ENCODE peak calls at places on chromosomes 13 and 19, in eight cellular contexts. One of them, this sample, is unnamed.

GRCh38 chr13:51148952-51149573 is 38.0 kb upstream of the C13orf42 start:
- DNase-seq in epithelial cell of esophagus: peak
- DNase-seq in fibroblast of pulmonary artery: peak
- DNase-seq in BJ: no peak
- DNase-seq in OCI-LY7: peak
- DNase-seq in GM12878: no peak
- DNase-seq in left lung: no peak
- DNase-seq in IMR-90: peak
- DNase-seq in this sample: peak

GRCh38 chr13:101795460-101795859 is 343.0 kb downstream of the ITGBL1 start:
- DNase-seq in IMR-90: no peak
- DNase-seq in epithelial cell of esophagus: peak
- DNase-seq in GM12878: no peak
- DNase-seq in fibroblast of pulmonary artery: no peak
- DNase-seq in left lung: no peak
- DNase-seq in BJ: no peak
- DNase-seq in OCI-LY7: no peak
- DNase-seq in this sample: no peak

GRCh38 chr13:112968910-112969691 is at the start of gene MCF2L:
- DNase-seq in BJ: no peak
- DNase-seq in epithelial cell of esophagus: peak
- DNase-seq in left lung: no peak
- DNase-seq in GM12878: no peak
- DNase-seq in IMR-90: peak
- DNase-seq in OCI-LY7: peak
- DNase-seq in fibroblast of pulmonary artery: peak
- DNase-seq in this sample: peak

GRCh38 chr13:47480941-47481340 is 520.1 kb downstream of the SUCLA2 start:
- DNase-seq in epithelial cell of esophagus: no peak
- DNase-seq in OCI-LY7: no peak
- DNase-seq in BJ: no peak
- DNase-seq in GM12878: no peak
- DNase-seq in left lung: no peak
- DNase-seq in IMR-90: no peak
- DNase-seq in fibroblast of pulmonary artery: no peak
- DNase-seq in this sample: no peak

GRCh38 chr19:17488593-17489391 is 18.5 kb downstream of the SLC27A1 start:
- DNase-seq in GM12878: no peak
- DNase-seq in IMR-90: no peak
- DNase-seq in left lung: peak
- DNase-seq in BJ: no peak
- DNase-seq in fibroblast of pulmonary artery: peak
- DNase-seq in epithelial cell of esophagus: peak
- DNase-seq in OCI-LY7: peak
- DNase-seq in this sample: no peak

GRCh38 chr19:46901701-46902401 is 41.1 kb downstream of the ARHGAP35 start:
- DNase-seq in GM12878: no peak
- DNase-seq in OCI-LY7: no peak
- DNase-seq in IMR-90: peak
- DNase-seq in fibroblast of pulmonary artery: no peak
- DNase-seq in left lung: no peak
- DNase-seq in BJ: no peak
- DNase-seq in epithelial cell of esophagus: no peak
- DNase-seq in this sample: peak

GRCh38 chr19:40284501-40285352 is at the start of gene AKT2:
- DNase-seq in epithelial cell of esophagus: no peak
- DNase-seq in IMR-90: peak
- DNase-seq in OCI-LY7: peak
- DNase-seq in fibroblast of pulmonary artery: peak
- DNase-seq in BJ: no peak
- DNase-seq in left lung: no peak
- DNase-seq in GM12878: peak
- DNase-seq in this sample: no peak

GRCh38 chr19:3985643-3986259 is 488 bp upstream of the EEF2 start:
- DNase-seq in left lung: no peak
- DNase-seq in fibroblast of pulmonary artery: no peak
- DNase-seq in epithelial cell of esophagus: no peak
- DNase-seq in BJ: no peak
- DNase-seq in IMR-90: no peak
- DNase-seq in GM12878: no peak
- DNase-seq in OCI-LY7: no peak
- DNase-seq in this sample: no peak

GRCh38 chr19:31378404-31378803 is 29.2 kb upstream of the TSHZ3 start:
- DNase-seq in OCI-LY7: no peak
- DNase-seq in left lung: no peak
- DNase-seq in BJ: peak
- DNase-seq in IMR-90: peak
- DNase-seq in epithelial cell of esophagus: peak
- DNase-seq in fibroblast of pulmonary artery: peak
- DNase-seq in GM12878: no peak
- DNase-seq in this sample: no peak

GRCh38 chr13:33169273-33169980 is 116.1 kb downstream of the STARD13 start:
- DNase-seq in GM12878: no peak
- DNase-seq in left lung: no peak
- DNase-seq in epithelial cell of esophagus: peak
- DNase-seq in OCI-LY7: no peak
- DNase-seq in fibroblast of pulmonary artery: peak
- DNase-seq in IMR-90: peak
- DNase-seq in BJ: no peak
- DNase-seq in this sample: no peak

GRCh38 chr13:73715114-73715909 is 418.9 kb downstream of the KLF12 start:
- DNase-seq in left lung: no peak
- DNase-seq in OCI-LY7: no peak
- DNase-seq in fibroblast of pulmonary artery: no peak
- DNase-seq in GM12878: peak
- DNase-seq in BJ: no peak
- DNase-seq in epithelial cell of esophagus: peak
- DNase-seq in IMR-90: no peak
- DNase-seq in this sample: no peak

GRCh38 chr19:2491130-2491801 is 15.3 kb downstream of the GADD45B start:
- DNase-seq in OCI-LY7: peak
- DNase-seq in left lung: peak
- DNase-seq in epithelial cell of esophagus: peak
- DNase-seq in GM12878: no peak
- DNase-seq in IMR-90: peak
- DNase-seq in BJ: no peak
- DNase-seq in fibroblast of pulmonary artery: peak
- DNase-seq in this sample: no peak

GRCh38 chr13:74683411-74683810 is 549.2 kb upstream of the KLF12 start:
- DNase-seq in OCI-LY7: no peak
- DNase-seq in left lung: no peak
- DNase-seq in GM12878: no peak
- DNase-seq in BJ: no peak
- DNase-seq in fibroblast of pulmonary artery: peak
- DNase-seq in epithelial cell of esophagus: peak
- DNase-seq in IMR-90: no peak
- DNase-seq in this sample: no peak

GRCh38 chr13:70755411-70755810 is 647.2 kb upstream of the KLHL1 start:
- DNase-seq in IMR-90: no peak
- DNase-seq in left lung: no peak
- DNase-seq in BJ: no peak
- DNase-seq in epithelial cell of esophagus: no peak
- DNase-seq in fibroblast of pulmonary artery: no peak
- DNase-seq in GM12878: no peak
- DNase-seq in OCI-LY7: no peak
- DNase-seq in this sample: peak

GRCh38 chr19:55283548-55284393 is at the start of gene BRSK1:
- DNase-seq in fibroblast of pulmonary artery: peak
- DNase-seq in IMR-90: peak
- DNase-seq in BJ: no peak
- DNase-seq in OCI-LY7: peak
- DNase-seq in GM12878: no peak
- DNase-seq in left lung: no peak
- DNase-seq in epithelial cell of esophagus: no peak
- DNase-seq in this sample: no peak

GRCh38 chr13:39787086-39787487 is 131.6 kb downstream of the COG6 start:
- DNase-seq in BJ: no peak
- DNase-seq in left lung: no peak
- DNase-seq in fibroblast of pulmonary artery: peak
- DNase-seq in OCI-LY7: no peak
- DNase-seq in epithelial cell of esophagus: no peak
- DNase-seq in GM12878: no peak
- DNase-seq in IMR-90: no peak
- DNase-seq in this sample: no peak

GRCh38 chr19:11578342-11579142 is 1.1 kb upstream of the ACP5 start:
- DNase-seq in OCI-LY7: peak
- DNase-seq in epithelial cell of esophagus: no peak
- DNase-seq in IMR-90: no peak
- DNase-seq in fibroblast of pulmonary artery: no peak
- DNase-seq in GM12878: no peak
- DNase-seq in left lung: peak
- DNase-seq in BJ: no peak
- DNase-seq in this sample: no peak

GRCh38 chr19:15195381-15195964 is 5.3 kb downstream of the NOTCH3 start:
- DNase-seq in epithelial cell of esophagus: peak
- DNase-seq in left lung: peak
- DNase-seq in IMR-90: peak
- DNase-seq in BJ: peak
- DNase-seq in fibroblast of pulmonary artery: peak
- DNase-seq in GM12878: no peak
- DNase-seq in OCI-LY7: no peak
- DNase-seq in this sample: peak
- TF ChIP-seq CTCF in epithelial cell of esophagus: no peak
- TF ChIP-seq CTCF in left lung: no peak
- TF ChIP-seq CTCF in IMR-90: peak
- TF ChIP-seq CTCF in BJ: peak
- TF ChIP-seq CTCF in fibroblast of pulmonary artery: no peak
- TF ChIP-seq CTCF in GM12878: no peak
- TF ChIP-seq CTCF in OCI-LY7: no peak
- TF ChIP-seq CTCF in this sample: peak

GRCh38 chr19:37692956-37693660 is 26.5 kb downstream of the ZNF607 start:
- DNase-seq in fibroblast of pulmonary artery: no peak
- DNase-seq in BJ: no peak
- DNase-seq in epithelial cell of esophagus: no peak
- DNase-seq in OCI-LY7: no peak
- DNase-seq in GM12878: no peak
- DNase-seq in left lung: no peak
- DNase-seq in IMR-90: no peak
- DNase-seq in this sample: no peak
- H3K4me3 ChIP-seq in fibroblast of pulmonary artery: no peak
- H3K4me3 ChIP-seq in BJ: no peak
- H3K4me3 ChIP-seq in epithelial cell of esophagus: no peak
- H3K4me3 ChIP-seq in OCI-LY7: no peak
- H3K4me3 ChIP-seq in GM12878: no peak
- H3K4me3 ChIP-seq in left lung: no peak
- H3K4me3 ChIP-seq in IMR-90: no peak
- H3K4me3 ChIP-seq in this sample: no peak

DNA sequence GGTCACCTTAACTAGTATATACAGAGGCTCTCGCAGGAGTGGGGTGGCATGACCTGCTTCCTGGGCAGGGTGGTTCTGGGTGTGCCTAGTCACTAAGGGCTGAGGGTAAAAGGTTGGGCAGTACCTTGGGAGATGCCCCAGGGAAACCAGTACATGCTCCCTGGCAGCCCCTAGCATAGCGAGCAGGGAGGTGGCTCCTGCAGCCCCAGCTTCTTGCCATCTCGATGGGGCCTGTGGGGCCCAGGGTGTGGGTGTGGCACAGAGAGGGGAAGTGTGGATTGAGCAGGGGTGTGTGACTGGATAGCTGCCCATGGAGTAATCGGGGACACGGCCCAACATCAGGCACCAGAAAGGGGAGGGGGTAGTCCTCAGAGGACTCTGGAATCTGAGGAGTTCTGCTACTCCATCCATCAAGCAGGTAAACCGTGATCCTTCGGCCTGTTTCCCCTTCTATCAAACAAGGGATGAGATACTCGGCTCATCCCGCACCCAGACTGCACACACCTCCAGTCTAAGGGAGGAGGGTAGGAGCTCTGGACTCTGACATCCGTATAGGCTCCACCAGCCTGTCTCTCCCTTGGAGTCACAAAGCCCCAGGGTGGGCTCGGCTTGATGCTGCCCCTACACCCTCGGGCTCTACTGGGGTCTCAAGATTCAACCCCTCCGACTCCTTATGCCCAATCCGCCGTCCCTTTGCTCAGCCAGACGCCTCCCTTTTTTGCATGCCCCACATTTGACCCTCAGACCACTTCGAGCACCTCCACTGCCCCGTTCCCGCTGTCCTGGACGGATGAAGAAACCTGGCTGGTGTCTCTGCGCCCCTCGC is 1.1 kb downstream of the ZBTB45 start:
- DNase-seq in epithelial cell of esophagus: peak
- DNase-seq in BJ: no peak
- DNase-seq in IMR-90: no peak
- DNase-seq in left lung: no peak
- DNase-seq in fibroblast of pulmonary artery: no peak
- DNase-seq in OCI-LY7: peak
- DNase-seq in GM12878: no peak
- DNase-seq in this sample: no peak
- TF ChIP-seq CTCF in epithelial cell of esophagus: no peak
- TF ChIP-seq CTCF in BJ: no peak
- TF ChIP-seq CTCF in IMR-90: no peak
- TF ChIP-seq CTCF in left lung: no peak
- TF ChIP-seq CTCF in fibroblast of pulmonary artery: no peak
- TF ChIP-seq CTCF in OCI-LY7: no peak
- TF ChIP-seq CTCF in GM12878: no peak
- TF ChIP-seq CTCF in this sample: no peak

GRCh38 chr19:39246951-39247669 is 1.5 kb downstream of the IFNL4 start:
- DNase-seq in IMR-90: no peak
- DNase-seq in OCI-LY7: no peak
- DNase-seq in GM12878: no peak
- DNase-seq in BJ: no peak
- DNase-seq in left lung: no peak
- DNase-seq in fibroblast of pulmonary artery: no peak
- DNase-seq in epithelial cell of esophagus: peak
- DNase-seq in this sample: no peak
- H3K4me3 ChIP-seq in IMR-90: no peak
- H3K4me3 ChIP-seq in OCI-LY7: no peak
- H3K4me3 ChIP-seq in GM12878: no peak
- H3K4me3 ChIP-seq in BJ: no peak
- H3K4me3 ChIP-seq in left lung: no peak
- H3K4me3 ChIP-seq in fibroblast of pulmonary artery: no peak
- H3K4me3 ChIP-seq in epithelial cell of esophagus: no peak
- H3K4me3 ChIP-seq in this sample: no peak

This sample was measured in retinal pigment epithelial cell.